ENCODE peak calls at places on chromosomes 4 and X, in eight cellular contexts. C is substantia nigra; O is HT1080; N is stimulated activated CD4-positive, alpha-beta T cell treated with anti-CD3 and anti-CD28 coated beads, Interleukin-1b, Interleukin-23, amount 100 ng/mL, for 4 hours; G is thoracic aorta; U is SJSA1; J is CD4-positive, CD25-positive, alpha-beta regulatory T cell; T is cardiac muscle cell. B is an unnamed sample.

GRCh38 chr4:15654556-15655222 is 468 bp downstream of the FBXL5 start:
- DNase-seq in G (no peak), T (peak), U (peak), O (peak), J (peak), C (peak), N (peak), B (peak)

GRCh38 chrX:69323786-69324720 is 158.8 kb upstream of the PJA1 start:
- DNase-seq in C (no peak), U (no peak), T (no peak), O (no peak), J (no peak), G (no peak), N (no peak), B (no peak)

GRCh38 chr4:118774989-118775388 is 60.9 kb downstream of the SEC24D start:
- DNase-seq in J (no peak), G (no peak), U (no peak), N (no peak), T (no peak), C (no peak), O (peak), B (no peak)

GRCh38 chr4:44632089-44632488 is 19.3 kb downstream of the YIPF7 start:
- DNase-seq in N (no peak), O (no peak), U (no peak), T (no peak), G (no peak), C (no peak), J (no peak), B (no peak)

GRCh38 chr4:120008075-120008474 is 58.6 kb downstream of the MAD2L1 start:
- DNase-seq in G (no peak), C (no peak), O (no peak), U (no peak), N (no peak), J (no peak), T (no peak), B (no peak)

GRCh38 chr4:24372341-24372740 is 212.0 kb downstream of the DHX15 start:
- DNase-seq in G (no peak), C (no peak), O (no peak), T (no peak), J (no peak), U (no peak), N (no peak), B (no peak)

GRCh38 chr4:24979554-24979953 is 51.2 kb downstream of the LGI2 start:
- DNase-seq in T (peak), G (no peak), J (no peak), C (peak), O (peak), N (no peak), U (no peak), B (no peak)

GRCh38 chr4:122224348-122224747 is 72.2 kb downstream of the BLTP1 start:
- DNase-seq in J (no peak), N (no peak), C (no peak), U (peak), T (peak), O (peak), G (no peak), B (no peak)

GRCh38 chr4:6565691-6566431 is 9.1 kb upstream of the MAN2B2 start:
- DNase-seq in G (no peak), J (no peak), N (no peak), U (no peak), O (no peak), T (no peak), C (no peak), B (no peak)

GRCh38 chrX:66017659-66018170 is 22.2 kb downstream of the VSIG4 start:
- DNase-seq in N (no peak), T (no peak), J (no peak), U (no peak), G (no peak), C (no peak), O (no peak), B (no peak)

GRCh38 chrX:72019487-72019886 is 108.8 kb downstream of the NHSL2 start:
- DNase-seq in G (no peak), T (no peak), O (no peak), N (no peak), J (no peak), U (no peak), C (no peak), B (no peak)

GRCh38 chr4:121217385-121217784 is 53.3 kb upstream of the TNIP3 start:
- DNase-seq in O (no peak), U (peak), T (peak), G (no peak), J (no peak), N (no peak), C (no peak), B (no peak)

GRCh38 chr4:183130328-183131155 is 31.5 kb downstream of the WWC2 start:
- DNase-seq in U (no peak), O (no peak), N (no peak), G (no peak), T (peak), C (no peak), J (no peak), B (no peak)

GRCh38 chr4:176436500-176436973 is 116.8 kb downstream of the SPCS3 start:
- DNase-seq in U (peak), T (peak), G (no peak), N (no peak), O (peak), C (no peak), J (no peak), B (no peak)

GRCh38 chrX:25872786-25873185 is 265.4 kb upstream of the MAGEB18 start:
- DNase-seq in U (no peak), J (no peak), T (no peak), C (no peak), N (no peak), G (no peak), O (no peak), B (no peak)

GRCh38 chr4:170325599-170325998 is 235.8 kb upstream of the AADAT start:
- DNase-seq in U (no peak), C (no peak), G (no peak), T (no peak), O (peak), N (no peak), J (no peak), B (no peak)

GRCh38 chrX:120299928-120300327 is 11.3 kb downstream of the TMEM255A start:
- DNase-seq in C (no peak), N (no peak), O (no peak), J (no peak), U (no peak), T (no peak), G (no peak), B (no peak)

GRCh38 chrX:71996826-71997225 is 86.2 kb downstream of the NHSL2 start:
- DNase-seq in G (no peak), U (no peak), T (peak), J (no peak), O (no peak), C (no peak), N (no peak), B (no peak)

GRCh38 chr4:174107749-174108354 is 175.6 kb downstream of the FBXO8 start:
- DNase-seq in C (no peak), N (no peak), U (no peak), J (no peak), G (no peak), O (peak), T (peak), B (no peak)

GRCh38 chr4:31539279-31540074 is 819.3 kb downstream of the PCDH7 start:
- DNase-seq in U (no peak), J (no peak), N (no peak), T (no peak), C (no peak), O (no peak), G (no peak), B (no peak)

GRCh38 chr4:4555916-4556315 is 14.1 kb upstream of the STX18 start:
- DNase-seq in O (peak), J (no peak), U (peak), C (no peak), N (no peak), G (no peak), T (peak), B (no peak)

GRCh38 chrX:120452131-120452530 is 17.0 kb downstream of the LAMP2 start:
- DNase-seq in O (no peak), G (no peak), U (no peak), C (no peak), J (no peak), T (peak), N (no peak), B (no peak)

GRCh38 chr4:101931619-101932018 is 141.1 kb downstream of the BANK1 start:
- DNase-seq in G (no peak), T (no peak), C (no peak), U (no peak), N (no peak), J (no peak), O (no peak), B (no peak)

B was measured in natural killer cell.